ENCODE peak calls at places on chromosome X, in four cellular contexts. One of them, this sample, is unnamed.

GRCh38 chrX:52280812-52281211 is 88.0 kb upstream of the XAGE2 start:
- DNase-seq in colonic mucosa: no peak
- DNase-seq in fibroblast of the aortic adventitia: no peak
- DNase-seq in NCI-H1930: no peak
- DNase-seq in this sample: no peak

GRCh38 chrX:140723251-140723650 is 13.7 kb downstream of the LINC00632 start:
- DNase-seq in NCI-H1930: no peak
- DNase-seq in colonic mucosa: no peak
- DNase-seq in fibroblast of the aortic adventitia: peak
- DNase-seq in this sample: no peak

GRCh38 chrX:1164322-1165288 is 47.8 kb downstream of the CRLF2 start:
- DNase-seq in colonic mucosa: no peak
- DNase-seq in NCI-H1930: no peak
- DNase-seq in fibroblast of the aortic adventitia: no peak
- DNase-seq in this sample: no peak

GRCh38 chrX:103613362-103613761 is 5.6 kb downstream of the TCEAL3 start:
- DNase-seq in NCI-H1930: no peak
- DNase-seq in fibroblast of the aortic adventitia: no peak
- DNase-seq in colonic mucosa: no peak
- DNase-seq in this sample: no peak

GRCh38 chrX:114075073-114075673 is 508.7 kb upstream of the HTR2C start:
- DNase-seq in NCI-H1930: no peak
- DNase-seq in colonic mucosa: no peak
- DNase-seq in fibroblast of the aortic adventitia: peak
- DNase-seq in this sample: no peak

GRCh38 chrX:40213092-40213491 is 115.3 kb upstream of the BCOR start:
- DNase-seq in colonic mucosa: no peak
- DNase-seq in fibroblast of the aortic adventitia: no peak
- DNase-seq in NCI-H1930: no peak
- DNase-seq in this sample: no peak

GRCh38 chrX:100812216-100813158 is 7.7 kb upstream of the CSTF2 start:
- DNase-seq in colonic mucosa: peak
- DNase-seq in NCI-H1930: no peak
- DNase-seq in fibroblast of the aortic adventitia: no peak
- DNase-seq in this sample: no peak

GRCh38 chrX:130086414-130087207 is 23.7 kb downstream of the ELF4 start:
- DNase-seq in fibroblast of the aortic adventitia: no peak
- DNase-seq in colonic mucosa: no peak
- DNase-seq in NCI-H1930: no peak
- DNase-seq in this sample: peak

GRCh38 chrX:123085311-123085940 is 98.7 kb upstream of the GRIA3 start:
- DNase-seq in colonic mucosa: no peak
- DNase-seq in NCI-H1930: no peak
- DNase-seq in fibroblast of the aortic adventitia: peak
- DNase-seq in this sample: no peak

GRCh38 chrX:40471965-40472648 is 108.7 kb upstream of the ATP6AP2 start:
- DNase-seq in colonic mucosa: peak
- DNase-seq in NCI-H1930: no peak
- DNase-seq in fibroblast of the aortic adventitia: peak
- DNase-seq in this sample: peak

GRCh38 chrX:1034717-1035116 is 177.7 kb downstream of the CRLF2 start:
- DNase-seq in fibroblast of the aortic adventitia: no peak
- DNase-seq in NCI-H1930: no peak
- DNase-seq in colonic mucosa: no peak
- DNase-seq in this sample: no peak

GRCh38 chrX:67543818-67544217 is at the start of gene AR:
- DNase-seq in fibroblast of the aortic adventitia: peak
- DNase-seq in NCI-H1930: no peak
- DNase-seq in colonic mucosa: peak
- DNase-seq in this sample: no peak

GRCh38 chrX:84501798-84502628 is at the start of gene HDX:
- DNase-seq in NCI-H1930: peak
- DNase-seq in colonic mucosa: peak
- DNase-seq in fibroblast of the aortic adventitia: peak
- DNase-seq in this sample: peak

GRCh38 chrX:74372272-74372671 is 49.0 kb upstream of the SLC16A2 start:
- DNase-seq in colonic mucosa: no peak
- DNase-seq in fibroblast of the aortic adventitia: no peak
- DNase-seq in NCI-H1930: no peak
- DNase-seq in this sample: no peak

GRCh38 chrX:68847172-68847571 is 18.4 kb downstream of the EFNB1 start:
- DNase-seq in NCI-H1930: no peak
- DNase-seq in fibroblast of the aortic adventitia: no peak
- DNase-seq in colonic mucosa: no peak
- DNase-seq in this sample: no peak

This sample was measured in activated T-cell treated with anti-CD3 and anti-CD28 coated beads for 48 hours.